ENCODE peak calls at places on chromosomes 16 and 17, in five cellular contexts. One of them, this sample, is unnamed.

GRCh38 chr17:41678907-41679739 is 9.6 kb upstream of the EIF1 start:
- DNase-seq in GM12891: no peak
- DNase-seq in H1: no peak
- DNase-seq in SK-N-SH: no peak
- DNase-seq in GM12878: peak
- DNase-seq in this sample: no peak

GRCh38 chr16:84467256-84467655 is 37.2 kb downstream of the MEAK7 start:
- DNase-seq in GM12891: no peak
- DNase-seq in H1: no peak
- DNase-seq in SK-N-SH: no peak
- DNase-seq in GM12878: no peak
- DNase-seq in this sample: no peak

GRCh38 chr17:33287096-33287495 is 6.0 kb downstream of the ASIC2 start:
- DNase-seq in GM12891: no peak
- DNase-seq in H1: no peak
- DNase-seq in SK-N-SH: no peak
- DNase-seq in GM12878: no peak
- DNase-seq in this sample: no peak

GRCh38 chr17:81868674-81869220 is 2.4 kb downstream of the ARHGDIA start:
- DNase-seq in GM12891: no peak
- DNase-seq in H1: no peak
- DNase-seq in SK-N-SH: peak
- DNase-seq in GM12878: no peak
- DNase-seq in this sample: peak

GRCh38 chr16:70660672-70661350 is 14.5 kb downstream of the IL34 start:
- DNase-seq in GM12891: no peak
- DNase-seq in H1: no peak
- DNase-seq in SK-N-SH: peak
- DNase-seq in GM12878: no peak
- DNase-seq in this sample: no peak

GRCh38 chr17:28372203-28372944 is 880 bp downstream of the SARM1 start:
- DNase-seq in GM12891: peak
- DNase-seq in H1: no peak
- DNase-seq in SK-N-SH: peak
- DNase-seq in GM12878: no peak
- DNase-seq in this sample: peak

GRCh38 chr17:49723423-49723822 is 15.7 kb upstream of the SLC35B1 start:
- DNase-seq in GM12891: no peak
- DNase-seq in H1: no peak
- DNase-seq in SK-N-SH: no peak
- DNase-seq in GM12878: no peak
- DNase-seq in this sample: no peak

GRCh38 chr17:50114849-50115357 is 15.1 kb downstream of the SAMD14 start:
- DNase-seq in GM12891: no peak
- DNase-seq in H1: no peak
- DNase-seq in SK-N-SH: peak
- DNase-seq in GM12878: no peak
- DNase-seq in this sample: no peak

GRCh38 chr17:32445075-32445427 is 741 bp downstream of the PSMD11 start:
- DNase-seq in GM12891: no peak
- DNase-seq in H1: no peak
- DNase-seq in SK-N-SH: no peak
- DNase-seq in GM12878: no peak
- DNase-seq in this sample: no peak

GRCh38 chr16:67265834-67266233 is 13.5 kb upstream of the PLEKHG4 start:
- DNase-seq in GM12891: no peak
- DNase-seq in H1: no peak
- DNase-seq in SK-N-SH: no peak
- DNase-seq in GM12878: no peak
- DNase-seq in this sample: no peak

GRCh38 chr16:81562174-81562849 is 117.7 kb downstream of the CMIP start:
- DNase-seq in GM12891: no peak
- DNase-seq in H1: no peak
- DNase-seq in SK-N-SH: no peak
- DNase-seq in GM12878: no peak
- DNase-seq in this sample: no peak

GRCh38 chr16:78684040-78684611 is 584.7 kb downstream of the WWOX start:
- DNase-seq in GM12891: no peak
- DNase-seq in H1: no peak
- DNase-seq in SK-N-SH: no peak
- DNase-seq in GM12878: no peak
- DNase-seq in this sample: no peak

GRCh38 chr17:69769050-69769449 is 306.0 kb upstream of the KCNJ16 start:
- DNase-seq in GM12891: no peak
- DNase-seq in H1: no peak
- DNase-seq in SK-N-SH: no peak
- DNase-seq in GM12878: no peak
- DNase-seq in this sample: no peak
- TF ChIP-seq TAF1 in GM12891: no peak
- TF ChIP-seq TAF1 in H1: no peak
- TF ChIP-seq TAF1 in SK-N-SH: no peak
- TF ChIP-seq TAF1 in GM12878: no peak
- TF ChIP-seq TAF1 in this sample: no peak

GRCh38 chr17:44176257-44176656 is 5.8 kb downstream of the ASB16 start:
- DNase-seq in GM12891: no peak
- DNase-seq in H1: no peak
- DNase-seq in SK-N-SH: no peak
- DNase-seq in GM12878: no peak
- DNase-seq in this sample: no peak
- TF ChIP-seq TAF1 in GM12891: no peak
- TF ChIP-seq TAF1 in H1: no peak
- TF ChIP-seq TAF1 in SK-N-SH: no peak
- TF ChIP-seq TAF1 in GM12878: no peak
- TF ChIP-seq TAF1 in this sample: no peak

DNA sequence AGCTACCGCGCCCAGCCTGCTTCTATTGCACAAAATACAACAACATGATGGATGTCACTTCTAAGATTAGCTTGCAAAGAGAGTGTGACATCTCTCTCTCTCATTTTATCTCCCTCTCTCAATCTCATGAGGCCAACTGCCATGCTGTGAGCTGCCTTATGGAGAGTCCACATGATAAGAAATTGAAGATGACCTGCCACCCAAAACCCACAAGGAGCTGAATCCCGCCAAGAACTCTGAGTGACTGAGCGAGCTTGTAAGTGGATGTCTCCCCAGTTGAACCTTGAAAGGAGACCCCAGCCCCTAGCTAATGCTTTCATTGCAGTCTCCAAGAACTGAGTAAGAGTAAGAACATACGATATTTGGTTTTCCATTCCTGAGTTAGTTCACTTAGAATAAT is 458.5 kb downstream of the RBFOX1 start:
- DNase-seq in GM12891: no peak
- DNase-seq in H1: no peak
- DNase-seq in SK-N-SH: no peak
- DNase-seq in GM12878: no peak
- DNase-seq in this sample: no peak
- TF ChIP-seq TAF1 in GM12891: no peak
- TF ChIP-seq TAF1 in H1: no peak
- TF ChIP-seq TAF1 in SK-N-SH: no peak
- TF ChIP-seq TAF1 in GM12878: no peak
- TF ChIP-seq TAF1 in this sample: no peak

GRCh38 chr16:89919535-89920406 is 1.1 kb downstream of the MC1R start:
- DNase-seq in GM12891: no peak
- DNase-seq in H1: no peak
- DNase-seq in SK-N-SH: no peak
- DNase-seq in GM12878: no peak
- DNase-seq in this sample: no peak
- TF ChIP-seq TAF1 in GM12891: no peak
- TF ChIP-seq TAF1 in H1: no peak
- TF ChIP-seq TAF1 in SK-N-SH: no peak
- TF ChIP-seq TAF1 in GM12878: no peak
- TF ChIP-seq TAF1 in this sample: no peak

GRCh38 chr17:45168991-45169752 is 7.5 kb downstream of the HEXIM2 start:
- DNase-seq in GM12891: no peak
- DNase-seq in H1: no peak
- DNase-seq in SK-N-SH: no peak
- DNase-seq in GM12878: no peak
- DNase-seq in this sample: no peak
- TF ChIP-seq TAF1 in GM12891: no peak
- TF ChIP-seq TAF1 in H1: no peak
- TF ChIP-seq TAF1 in SK-N-SH: no peak
- TF ChIP-seq TAF1 in GM12878: no peak
- TF ChIP-seq TAF1 in this sample: no peak

DNA sequence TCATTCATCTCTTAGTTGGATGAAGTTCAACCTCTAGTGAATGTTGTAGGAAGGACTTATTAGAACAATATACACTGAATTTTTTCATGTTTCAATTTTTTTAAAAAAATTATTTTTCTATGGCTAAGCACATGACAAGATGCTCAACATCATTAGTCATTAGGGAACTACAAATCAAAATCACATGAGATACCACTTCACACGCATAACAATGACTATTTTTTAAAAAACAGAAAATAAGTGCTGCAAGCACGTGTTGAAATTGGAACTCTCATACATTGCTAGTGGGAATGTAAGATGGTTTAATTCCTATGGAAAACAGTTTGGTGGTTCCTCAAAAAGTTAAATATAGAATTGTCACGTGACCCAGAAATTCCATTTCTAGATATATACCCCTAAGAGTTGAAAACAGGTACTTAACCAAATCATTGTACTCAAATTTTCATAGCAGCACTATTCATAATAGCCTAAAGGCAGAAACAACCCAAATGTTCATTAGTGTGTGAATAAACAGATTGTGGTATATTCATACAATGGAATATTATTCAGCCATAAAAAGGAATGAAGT is 85.2 kb upstream of the AKTIP start:
- DNase-seq in GM12891: no peak
- DNase-seq in H1: no peak
- DNase-seq in SK-N-SH: no peak
- DNase-seq in GM12878: no peak
- DNase-seq in this sample: no peak
- TF ChIP-seq TAF1 in GM12891: no peak
- TF ChIP-seq TAF1 in H1: no peak
- TF ChIP-seq TAF1 in SK-N-SH: no peak
- TF ChIP-seq TAF1 in GM12878: no peak
- TF ChIP-seq TAF1 in this sample: no peak

GRCh38 chr16:31213342-31213741 is 577 bp upstream of the TRIM72 start:
- DNase-seq in GM12891: no peak
- DNase-seq in H1: no peak
- DNase-seq in SK-N-SH: no peak
- DNase-seq in GM12878: no peak
- DNase-seq in this sample: no peak
- TF ChIP-seq TAF1 in GM12891: no peak
- TF ChIP-seq TAF1 in H1: no peak
- TF ChIP-seq TAF1 in SK-N-SH: no peak
- TF ChIP-seq TAF1 in GM12878: no peak
- TF ChIP-seq TAF1 in this sample: no peak

This sample was measured in GM12892.